ENCODE peak calls at places on chromosomes 7 and 10, in five cellular contexts. U is neural progenitor cell; L is neural crest cell; V is K562; P is CD8-positive, alpha-beta T cell. R is an unnamed sample.

GRCh38 chr7:28980504-28981281 is 22.6 kb upstream of the TRIL start:
- DNase-seq in U (no peak), L (no peak), V (no peak), P (no peak), R (no peak)

GRCh38 chr10:3776796-3777571 is 8.0 kb downstream of the KLF6 start:
- DNase-seq in U (no peak), L (no peak), V (peak; percentile 25), P (no peak), R (no peak)

GRCh38 chr10:99375444-99375843 is 46.3 kb downstream of the CNNM1 start:
- DNase-seq in U (no peak), L (no peak), V (no peak), P (no peak), R (no peak)

GRCh38 chr10:117342638-117343037 is 32.6 kb downstream of the PDZD8 start:
- DNase-seq in U (no peak), L (no peak), V (no peak), P (no peak), R (no peak)

GRCh38 chr10:110820321-110820814 is 51.4 kb upstream of the PDCD4 start:
- DNase-seq in U (no peak), L (no peak), V (no peak), P (no peak), R (no peak)

GRCh38 chr7:142932386-142933091 is 1.0 kb downstream of the TRPV5 start:
- DNase-seq in U (no peak), L (no peak), V (peak; percentile 45), P (no peak), R (no peak)

GRCh38 chr7:101952355-101953247 is 135.2 kb downstream of the CUX1 start:
- DNase-seq in U (no peak), L (no peak), V (no peak), P (no peak), R (no peak)

GRCh38 chr7:21028186-21028989 is 241.7 kb upstream of the SP8 start:
- DNase-seq in U (peak; percentile 86), L (peak; percentile 20), V (no peak), P (no peak), R (no peak)

GRCh38 chr7:12321248-12321647 is 82.4 kb downstream of the VWDE start:
- DNase-seq in U (no peak), L (no peak), V (no peak), P (no peak), R (no peak)

GRCh38 chr7:123916240-123916724 is 8.8 kb upstream of the SPAM1 start:
- DNase-seq in U (peak; percentile 76), L (no peak), V (peak; percentile 18), P (no peak), R (no peak)

GRCh38 chr7:106104861-106105260 is 7.3 kb downstream of the SYPL1 start:
- DNase-seq in U (no peak), L (no peak), V (no peak), P (no peak), R (no peak)

GRCh38 chr7:120951826-120952225 is 1.2 kb downstream of the ING3 start:
- DNase-seq in U (peak; percentile 8), L (no peak), V (no peak), P (no peak), R (no peak)

GRCh38 chr7:84196007-84196551 is 1.5 kb upstream of the SEMA3A start:
- DNase-seq in U (peak; percentile 53), L (no peak), V (no peak), P (no peak), R (no peak)

GRCh38 chr7:130950741-130951140 is 216.7 kb upstream of the KLF14 start:
- DNase-seq in U (no peak), L (no peak), V (no peak), P (no peak), R (no peak)

GRCh38 chr7:25777969-25778767 is 373.8 kb upstream of the NFE2L3 start:
- DNase-seq in U (no peak), L (no peak), V (no peak), P (no peak), R (no peak)

GRCh38 chr10:28984431-28984830 is 304.4 kb upstream of the LYZL1 start:
- DNase-seq in U (no peak), L (no peak), V (peak; percentile 67), P (no peak), R (no peak)

GRCh38 chr7:100119701-100120517 is 475 bp downstream of the CNPY4 start:
- DNase-seq in U (peak; percentile 86), L (peak; percentile 59), V (peak; percentile 73), P (peak; percentile 52), R (no peak)

GRCh38 chr7:99642099-99642498 is 25.4 kb downstream of the ZSCAN25 start:
- DNase-seq in U (no peak), L (no peak), V (no peak), P (no peak), R (no peak)

GRCh38 chr7:136086712-136087111 is 109.6 kb upstream of the MTPN start:
- DNase-seq in U (peak; percentile 71), L (no peak), V (peak; percentile 84), P (no peak), R (no peak)

GRCh38 chr7:132732466-132732865 is 156.2 kb upstream of the PLXNA4 start:
- DNase-seq in U (no peak), L (no peak), V (no peak), P (no peak), R (no peak)

GRCh38 chr7:97006146-97006950 is 995 bp downstream of the DLX6 start:
- DNase-seq in U (peak; percentile 86), L (no peak), V (no peak), P (no peak), R (no peak)

GRCh38 chr10:79132681-79133381 is 64.1 kb downstream of the ZMIZ1 start:
- DNase-seq in U (peak; percentile 61), L (peak; percentile 29), V (peak; percentile 80), P (no peak), R (no peak)

GRCh38 chr10:47173929-47174442 is 126.0 kb upstream of the GDF10 start:
- DNase-seq in U (no peak), L (no peak), V (no peak), P (no peak), R (no peak)

GRCh38 chr7:27910341-27910740 is 170.4 kb downstream of the TAX1BP1 start:
- DNase-seq in U (peak; percentile 94), L (no peak), V (no peak), P (no peak), R (no peak)

DNA sequence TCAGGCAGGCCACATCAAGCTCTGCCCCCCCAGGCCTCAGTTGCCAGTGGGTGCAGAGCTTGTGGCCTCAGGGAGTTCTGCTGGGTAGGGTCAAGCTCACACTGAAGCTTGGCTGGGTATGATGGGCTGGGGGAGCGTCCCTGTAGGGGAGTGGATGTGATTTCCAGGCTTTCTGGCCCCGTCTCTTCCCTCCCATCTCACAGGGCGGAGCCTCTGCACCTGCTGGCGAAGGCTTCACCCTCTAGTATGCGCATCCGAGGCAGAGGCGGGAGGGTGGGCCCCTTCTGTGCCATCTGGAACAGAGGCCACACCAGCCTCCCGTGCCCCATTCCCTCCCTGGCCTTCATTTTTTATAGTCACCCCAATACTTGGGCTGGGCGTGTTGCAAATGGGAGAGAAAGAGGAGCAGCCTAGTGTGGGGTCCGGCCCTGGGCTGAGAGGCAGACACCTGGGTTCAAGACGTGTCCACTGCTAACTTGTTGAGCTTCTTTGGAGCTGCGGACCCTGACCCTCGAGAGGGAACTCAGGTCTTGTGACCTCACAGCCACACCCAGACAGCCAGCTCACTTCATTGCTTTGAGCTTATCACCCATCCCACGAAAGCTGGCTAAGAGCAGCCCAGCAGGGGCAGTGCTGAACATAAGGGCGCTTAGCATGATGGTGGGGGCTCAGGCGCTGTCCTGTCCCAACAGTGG is 2.3 kb downstream of the AQP1 start:
- DNase-seq in U (no peak), L (no peak), V (peak; percentile 53), P (no peak), R (no peak)
- TF ChIP-seq CTCF in U (no peak), L (no peak), V (peak; percentile 30), P (no peak), R (no peak)

GRCh38 chr10:86390337-86391120 is 23.9 kb upstream of the GRID1 start:
- DNase-seq in U (no peak), L (no peak), V (no peak), P (no peak), R (no peak)

GRCh38 chr10:86389441-86390193 is 23.0 kb upstream of the GRID1 start:
- DNase-seq in U (peak; percentile 90), L (peak; percentile 45), V (peak; percentile 53), P (no peak), R (no peak)

GRCh38 chr10:86385806-86386205 is 19.2 kb upstream of the GRID1 start:
- DNase-seq in U (no peak), L (no peak), V (no peak), P (no peak), R (no peak)

GRCh38 chr10:86388119-86388704 is 21.6 kb upstream of the GRID1 start:
- DNase-seq in U (no peak), L (no peak), V (no peak), P (no peak), R (no peak)

DNA sequence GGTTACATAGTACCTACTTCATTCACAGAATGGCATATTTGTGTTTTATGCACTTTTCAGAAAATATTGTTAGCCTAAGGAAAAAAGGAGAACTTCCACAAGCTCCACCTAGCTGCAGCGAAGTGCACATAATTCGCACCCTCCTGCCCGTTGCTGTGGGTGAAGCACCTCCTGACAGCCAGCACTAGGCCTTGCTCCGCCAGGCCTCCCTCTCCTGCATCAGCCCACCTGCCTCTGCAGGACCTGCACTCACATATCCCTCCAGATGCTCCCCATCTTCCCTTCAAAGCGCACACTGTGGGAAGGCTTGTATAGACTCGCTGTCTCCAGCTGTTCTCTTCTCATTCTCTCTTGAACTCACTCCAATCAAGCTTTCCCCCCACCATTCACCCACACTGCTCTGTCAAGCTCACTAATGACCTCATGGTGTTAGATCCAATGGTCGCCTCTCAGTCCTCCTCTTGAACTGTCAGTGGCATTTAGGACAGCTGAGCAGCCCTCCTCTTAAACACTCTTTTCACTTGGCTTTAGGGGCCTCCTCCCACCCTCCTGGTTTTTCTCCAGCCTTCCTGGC is 20.7 kb upstream of the GRID1 start:
- DNase-seq in U (peak; percentile 39), L (no peak), V (no peak), P (no peak), R (no peak)
- TF ChIP-seq CTCF in U (no peak), L (no peak), V (no peak), P (no peak), R (no peak)

GRCh38 chr7:70414368-70414767 is 717.6 kb upstream of the GALNT17 start:
- DNase-seq in U (no peak), L (no peak), V (no peak), P (no peak), R (no peak)

GRCh38 chr7:70415179-70415972 is 716.6 kb upstream of the GALNT17 start:
- DNase-seq in U (no peak), L (no peak), V (no peak), P (no peak), R (no peak)

GRCh38 chr7:70416611-70417010 is 715.3 kb upstream of the GALNT17 start:
- DNase-seq in U (no peak), L (no peak), V (no peak), P (no peak), R (no peak)

GRCh38 chr7:70419816-70420215 is 712.1 kb upstream of the GALNT17 start:
- DNase-seq in U (peak; percentile 59), L (no peak), V (no peak), P (no peak), R (no peak)

GRCh38 chr7:70417061-70417655 is 714.8 kb upstream of the GALNT17 start:
- DNase-seq in U (peak; percentile 24), L (no peak), V (no peak), P (no peak), R (no peak)
- TF ChIP-seq CTCF in U (peak; percentile 7), L (no peak), V (no peak), P (no peak), R (no peak)

GRCh38 chr7:79741684-79742083 is 288.2 kb upstream of the MAGI2 start:
- DNase-seq in U (no peak), L (no peak), V (no peak), P (no peak), R (no peak)
- TF ChIP-seq CTCF in U (peak; percentile 42), L (peak; percentile 21), V (no peak), P (no peak), R (no peak)